ENCODE peak calls at places on chromosomes 12 and 14, in four cellular contexts. U is fibroblast of lung, X is WTC11, I is hepatocyte. E is an unnamed sample.
A peak's percentile ranks its signal among the peaks of the same experiment; 100 is the strongest.

GRCh38 chr14:62304172-62304571 is 542.0 kb downstream of the SNAPC1 start:
- DNase-seq in U (no peak), X (no peak), I (peak; percentile 25), E (no peak)

GRCh38 chr12:45268672-45269406 is 52.9 kb downstream of the ANO6 start:
- DNase-seq in U (peak; percentile 95), X (no peak), I (peak; percentile 87), E (peak; percentile 87)

GRCh38 chr12:94561943-94562411 is 88.4 kb downstream of the TMCC3 start:
- DNase-seq in U (peak; percentile 21), X (no peak), I (no peak), E (no peak)

GRCh38 chr12:52517888-52518287 is 2.3 kb downstream of the KRT5 start:
- DNase-seq in U (no peak), X (no peak), I (no peak), E (no peak)

GRCh38 chr12:10409387-10409786 is at the start of gene KLRC4:
- DNase-seq in U (peak; percentile 3), X (no peak), I (no peak), E (peak; percentile 22)

GRCh38 chr12:29427964-29428363 is 47.0 kb upstream of the ERGIC2 start:
- DNase-seq in U (no peak), X (no peak), I (peak; percentile 10), E (no peak)

GRCh38 chr12:31591308-31591901 is 469 bp upstream of the DENND5B start:
- DNase-seq in U (peak; percentile 24), X (no peak), I (peak; percentile 57), E (peak; percentile 11)

GRCh38 chr14:75335588-75335987 is 57.0 kb downstream of the FOS start:
- DNase-seq in U (no peak), X (no peak), I (no peak), E (no peak)

GRCh38 chr12:40647651-40648050 is 44.6 kb upstream of the CNTN1 start:
- DNase-seq in U (peak; percentile 11), X (no peak), I (no peak), E (peak; percentile 46)

GRCh38 chr14:68460541-68460940 is 332.3 kb downstream of the ZFP36L1 start:
- DNase-seq in U (peak; percentile 54), X (no peak), I (no peak), E (no peak)

GRCh38 chr14:45085004-45085403 is 1.1 kb downstream of the PRPF39 start:
- DNase-seq in U (peak; percentile 17), X (no peak), I (peak; percentile 38), E (peak; percentile 60)

GRCh38 chr12:15435597-15435996 is 113.3 kb downstream of the PTPRO start:
- DNase-seq in U (peak; percentile 31), X (no peak), I (no peak), E (peak; percentile 40)

GRCh38 chr12:85190728-85191127 is 89.3 kb upstream of the ALX1 start:
- DNase-seq in U (no peak), X (no peak), I (no peak), E (no peak)

GRCh38 chr12:7716391-7716790 is 5.2 kb downstream of the DPPA3 start:
- DNase-seq in U (no peak), X (no peak), I (peak; percentile 19), E (peak; percentile 20)

GRCh38 chr12:96466939-96467751 is 22.2 kb upstream of the CFAP54 start:
- DNase-seq in U (peak; percentile 66), X (no peak), I (no peak), E (peak; percentile 45)

GRCh38 chr12:23473071-23473470 is 476.4 kb downstream of the SOX5 start:
- DNase-seq in U (no peak), X (no peak), I (no peak), E (no peak)

GRCh38 chr14:74524076-74524812 is 30.7 kb downstream of the ISCA2 start:
- DNase-seq in U (peak; percentile 88), X (no peak), I (no peak), E (peak; percentile 40)

GRCh38 chr14:64303471-64303917 is 9.3 kb upstream of the ESR2 start:
- DNase-seq in U (peak; percentile 52), X (no peak), I (peak; percentile 56), E (peak; percentile 69)

GRCh38 chr14:65211341-65211987 is 109.1 kb upstream of the MAX start:
- DNase-seq in U (peak; percentile 70), X (no peak), I (peak; percentile 29), E (peak; percentile 75)

GRCh38 chr12:77685112-77685511 is 145.6 kb upstream of the NAV3 start:
- DNase-seq in U (peak; percentile 74), X (peak; percentile 58), I (peak; percentile 84), E (peak; percentile 82)

GRCh38 chr14:29243355-29243754 is 476.8 kb downstream of the FOXG1 start:
- DNase-seq in U (peak; percentile 82), X (no peak), I (no peak), E (peak; percentile 82)

GRCh38 chr14:67695394-67695949 is at the start of gene RDH11:
- DNase-seq in U (peak; percentile 89), X (peak; percentile 86), I (peak; percentile 94), E (peak; percentile 91)

GRCh38 chr12:42097971-42098370 is 46.7 kb downstream of the GXYLT1 start:
- DNase-seq in U (no peak), X (no peak), I (no peak), E (no peak)

GRCh38 chr12:43749016-43749415 is 9.6 kb downstream of the PUS7L start:
- DNase-seq in U (no peak), X (no peak), I (no peak), E (no peak)

GRCh38 chr14:54257424-54257823 is 139.4 kb upstream of the CDKN3 start:
- DNase-seq in U (peak; percentile 55), X (no peak), I (no peak), E (no peak)

GRCh38 chr12:29306682-29307081 is 74.3 kb downstream of the ERGIC2 start:
- DNase-seq in U (no peak), X (no peak), I (no peak), E (no peak)

GRCh38 chr12:111426341-111427185 is 20.8 kb downstream of the SH2B3 start:
- DNase-seq in U (peak; percentile 47), X (no peak), I (no peak), E (peak; percentile 49)

GRCh38 chr14:74019743-74020142 is 594 bp downstream of the BBOF1 start:
- DNase-seq in U (peak; percentile 76), X (no peak), I (peak; percentile 25), E (peak; percentile 61)

GRCh38 chr14:96249016-96249415 is 7.0 kb upstream of the BDKRB1 start:
- DNase-seq in U (peak; percentile 80), X (no peak), I (peak; percentile 59), E (peak; percentile 97)

GRCh38 chr12:43104524-43104923 is 447.5 kb downstream of the ADAMTS20 start:
- DNase-seq in U (peak; percentile 94), X (no peak), I (no peak), E (peak; percentile 80)

GRCh38 chr12:89351489-89352241 is 636 bp downstream of the DUSP6 start:
- DNase-seq in U (peak; percentile 55), X (peak; percentile 37), I (peak; percentile 54), E (no peak)

GRCh38 chr14:72433511-72433910 is 460.4 kb downstream of the DPF3 start:
- DNase-seq in U (peak; percentile 61), X (no peak), I (no peak), E (peak; percentile 52)

GRCh38 chr12:14367097-14367661 is 1.7 kb downstream of the ATF7IP start:
- DNase-seq in U (peak; percentile 59), X (no peak), I (peak; percentile 43), E (peak; percentile 29)

GRCh38 chr12:95336387-95337067 is 118.9 kb downstream of the VEZT start:
- DNase-seq in U (peak; percentile 81), X (peak; percentile 79), I (peak; percentile 88), E (peak; percentile 83)

DNA sequence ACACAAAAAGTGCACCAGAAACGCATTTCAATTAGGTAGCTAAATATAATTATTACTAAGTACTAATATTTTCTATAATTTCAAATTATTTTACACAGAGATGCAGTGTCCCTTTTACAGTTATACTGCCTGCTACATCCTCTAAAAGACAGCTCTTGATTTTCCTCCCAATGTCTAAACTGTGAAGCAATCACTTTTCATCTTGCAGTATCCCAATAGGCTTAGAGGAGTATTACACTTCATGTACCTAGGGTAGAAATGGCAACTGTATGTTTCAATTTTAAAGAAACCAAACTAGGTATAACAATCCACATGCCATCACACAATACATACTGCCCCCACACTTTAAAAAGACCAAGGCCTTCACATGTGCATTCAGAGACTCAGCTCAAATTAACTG is 7.3 kb downstream of the RSRC2 start:
- DNase-seq in U (no peak), X (no peak), I (no peak), E (no peak)
- TF ChIP-seq CTCF in U (no peak), X (no peak), I (no peak), E (no peak)

GRCh38 chr12:121917950-121918678 is at the start of gene CFAP251:
- DNase-seq in U (peak; percentile 74), X (peak; percentile 98), I (peak; percentile 89), E (no peak)

GRCh38 chr12:121921106-121921505 is 2.7 kb downstream of the CFAP251 start:
- DNase-seq in U (no peak), X (no peak), I (no peak), E (no peak)

GRCh38 chr12:121918679-121919038 is 267 bp downstream of the CFAP251 start:
- DNase-seq in U (no peak), X (peak; percentile 44), I (no peak), E (no peak)

GRCh38 chr12:121915841-121916321 is 2.5 kb upstream of the CFAP251 start:
- DNase-seq in U (no peak), X (no peak), I (no peak), E (peak; percentile 58)

GRCh38 chr12:121916719-121917118 is 1.7 kb upstream of the CFAP251 start:
- DNase-seq in U (peak; percentile 20), X (no peak), I (peak; percentile 61), E (peak; percentile 56)
- TF ChIP-seq CTCF in U (peak; percentile 59), X (no peak), I (peak; percentile 39), E (peak; percentile 29)

DNA sequence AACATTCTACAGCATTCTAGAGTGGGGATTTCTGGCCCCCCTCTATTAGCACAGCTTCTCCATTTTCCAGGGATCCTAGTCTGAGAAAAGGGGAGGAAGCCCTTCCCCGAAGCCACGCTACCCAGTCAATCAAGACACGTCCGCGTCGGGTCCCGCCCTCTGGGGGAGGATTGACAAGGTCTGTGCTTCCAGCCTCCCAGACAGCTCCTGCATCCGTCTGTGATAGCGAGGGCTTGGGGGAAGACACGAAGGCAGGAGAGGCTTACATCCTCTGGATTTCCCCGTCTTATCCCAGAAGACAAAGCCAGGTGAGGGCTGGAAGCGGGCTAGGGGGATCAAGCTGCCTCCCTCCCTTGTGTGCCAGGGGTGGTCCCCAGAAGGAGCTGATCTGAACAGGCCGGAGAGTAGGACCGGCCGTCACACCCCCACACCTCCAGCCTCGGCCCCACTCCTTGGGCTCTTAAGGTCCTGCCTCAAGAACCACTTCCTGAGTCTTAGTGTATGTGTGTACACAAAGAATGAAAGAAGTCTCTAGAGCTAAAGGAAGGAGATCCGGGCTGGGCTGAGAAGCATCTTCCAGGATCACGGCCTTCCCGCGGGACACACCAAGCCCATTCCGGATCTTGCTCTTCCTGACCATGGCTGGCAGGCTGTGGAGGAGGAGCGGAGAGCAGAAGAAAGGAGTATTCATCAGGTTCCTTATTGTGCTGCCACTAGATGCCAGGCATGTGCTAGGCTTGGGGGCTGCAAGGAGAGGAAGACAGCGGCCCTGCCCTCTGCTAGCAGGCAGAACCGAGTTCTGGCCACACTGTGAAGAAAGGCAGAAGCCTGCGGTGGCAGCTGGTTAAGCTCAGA is 1.0 kb upstream of the CD63 start:
- DNase-seq in U (peak; percentile 95), X (peak; percentile 87), I (peak; percentile 94), E (peak; percentile 94)
- TF ChIP-seq CTCF in U (peak; percentile 3), X (no peak), I (no peak), E (no peak)

DNA sequence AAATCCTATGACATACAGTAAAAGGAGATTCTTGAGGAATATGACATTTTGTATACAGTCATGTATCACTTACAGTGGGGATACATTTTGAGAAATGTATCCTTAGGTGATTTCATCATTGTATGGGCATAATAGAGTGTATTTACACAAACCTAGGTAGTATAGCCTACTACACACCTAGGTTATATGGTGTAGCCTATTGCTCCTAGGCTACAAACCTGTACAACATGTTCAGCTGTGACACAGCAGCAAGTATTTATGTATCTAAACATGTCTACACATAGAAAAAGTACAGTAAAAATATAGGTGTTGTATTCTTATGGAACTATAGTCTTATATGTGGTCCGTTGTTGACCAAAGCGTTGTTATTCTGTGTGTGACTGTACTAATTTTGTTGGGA is 178.8 kb downstream of the FOXA1 start:
- DNase-seq in U (no peak), X (no peak), I (no peak), E (no peak)
- TF ChIP-seq CTCF in U (no peak), X (no peak), I (no peak), E (no peak)